ENCODE peak calls at places on chromosomes 4 and X, in eight cellular contexts. One of them, this sample, is unnamed.

GRCh38 chr4:144648042-144648441 is 2.1 kb downstream of the HHIP start:
- DNase-seq in HCT116: no peak
- DNase-seq in heart left ventricle: no peak
- DNase-seq in right lobe of liver: no peak
- DNase-seq in endothelial cell of umbilical vein: no peak
- DNase-seq in transverse colon: no peak
- DNase-seq in IMR-90: no peak
- DNase-seq in stomach: no peak
- DNase-seq in this sample: no peak

GRCh38 chr4:151302432-151302831 is 23.0 kb downstream of the SH3D19 start:
- DNase-seq in stomach: no peak
- DNase-seq in endothelial cell of umbilical vein: no peak
- DNase-seq in right lobe of liver: no peak
- DNase-seq in IMR-90: peak; percentile 38
- DNase-seq in HCT116: no peak
- DNase-seq in transverse colon: no peak
- DNase-seq in heart left ventricle: no peak
- DNase-seq in this sample: peak; percentile 48

GRCh38 chr4:119099227-119099910 is 36.3 kb upstream of the MYOZ2 start:
- DNase-seq in HCT116: no peak
- DNase-seq in stomach: no peak
- DNase-seq in IMR-90: peak; percentile 62
- DNase-seq in heart left ventricle: no peak
- DNase-seq in transverse colon: no peak
- DNase-seq in endothelial cell of umbilical vein: no peak
- DNase-seq in right lobe of liver: no peak
- DNase-seq in this sample: no peak

GRCh38 chrX:72479324-72480274 is 93.0 kb downstream of the HDAC8 start:
- DNase-seq in endothelial cell of umbilical vein: no peak
- DNase-seq in right lobe of liver: no peak
- DNase-seq in transverse colon: no peak
- DNase-seq in heart left ventricle: no peak
- DNase-seq in IMR-90: no peak
- DNase-seq in stomach: no peak
- DNase-seq in HCT116: no peak
- DNase-seq in this sample: no peak

GRCh38 chr4:145842224-145842887 is 96.3 kb downstream of the ZNF827 start:
- DNase-seq in endothelial cell of umbilical vein: peak; percentile 76
- DNase-seq in heart left ventricle: no peak
- DNase-seq in transverse colon: no peak
- DNase-seq in HCT116: no peak
- DNase-seq in right lobe of liver: no peak
- DNase-seq in IMR-90: no peak
- DNase-seq in stomach: no peak
- DNase-seq in this sample: no peak

GRCh38 chrX:81301877-81302276 is 100.0 kb downstream of the SH3BGRL start:
- DNase-seq in stomach: no peak
- DNase-seq in endothelial cell of umbilical vein: peak; percentile 30
- DNase-seq in heart left ventricle: no peak
- DNase-seq in transverse colon: no peak
- DNase-seq in IMR-90: peak; percentile 8
- DNase-seq in right lobe of liver: no peak
- DNase-seq in HCT116: no peak
- DNase-seq in this sample: no peak

GRCh38 chr4:8537041-8537461 is 43.1 kb upstream of the GPR78 start:
- DNase-seq in IMR-90: peak; percentile 90
- DNase-seq in HCT116: peak; percentile 58
- DNase-seq in heart left ventricle: no peak
- DNase-seq in endothelial cell of umbilical vein: peak; percentile 63
- DNase-seq in stomach: peak; percentile 80
- DNase-seq in transverse colon: peak; percentile 72
- DNase-seq in right lobe of liver: peak; percentile 67
- DNase-seq in this sample: peak; percentile 94

GRCh38 chrX:110665223-110665622 is 130.4 kb downstream of the CHRDL1 start:
- DNase-seq in stomach: no peak
- DNase-seq in heart left ventricle: no peak
- DNase-seq in endothelial cell of umbilical vein: no peak
- DNase-seq in transverse colon: no peak
- DNase-seq in HCT116: no peak
- DNase-seq in IMR-90: no peak
- DNase-seq in right lobe of liver: no peak
- DNase-seq in this sample: no peak

GRCh38 chrX:24553016-24553415 is 87.9 kb downstream of the PDK3 start:
- DNase-seq in stomach: no peak
- DNase-seq in heart left ventricle: no peak
- DNase-seq in IMR-90: no peak
- DNase-seq in HCT116: no peak
- DNase-seq in transverse colon: no peak
- DNase-seq in endothelial cell of umbilical vein: peak; percentile 9
- DNase-seq in right lobe of liver: no peak
- DNase-seq in this sample: no peak

GRCh38 chrX:49163555-49164419 is 1.2 kb downstream of the MAGIX start:
- DNase-seq in right lobe of liver: peak; percentile 93
- DNase-seq in heart left ventricle: peak; percentile 92
- DNase-seq in endothelial cell of umbilical vein: peak; percentile 80
- DNase-seq in HCT116: peak; percentile 63
- DNase-seq in stomach: peak; percentile 86
- DNase-seq in transverse colon: peak; percentile 88
- DNase-seq in IMR-90: peak; percentile 73
- DNase-seq in this sample: peak; percentile 89

GRCh38 chr4:1463927-1464540 is 57.8 kb upstream of the NKX1-1 start:
- DNase-seq in heart left ventricle: no peak
- DNase-seq in endothelial cell of umbilical vein: no peak
- DNase-seq in IMR-90: no peak
- DNase-seq in right lobe of liver: no peak
- DNase-seq in transverse colon: no peak
- DNase-seq in stomach: no peak
- DNase-seq in HCT116: no peak
- DNase-seq in this sample: no peak

GRCh38 chr4:108738307-108738706 is 24.5 kb downstream of the ETNPPL start:
- DNase-seq in stomach: no peak
- DNase-seq in HCT116: no peak
- DNase-seq in heart left ventricle: no peak
- DNase-seq in transverse colon: no peak
- DNase-seq in right lobe of liver: no peak
- DNase-seq in endothelial cell of umbilical vein: no peak
- DNase-seq in IMR-90: peak; percentile 11
- DNase-seq in this sample: no peak

GRCh38 chr4:186820371-186820990 is 96.8 kb upstream of the FAT1 start:
- DNase-seq in right lobe of liver: no peak
- DNase-seq in transverse colon: peak; percentile 68
- DNase-seq in stomach: no peak
- DNase-seq in IMR-90: peak; percentile 61
- DNase-seq in HCT116: peak; percentile 71
- DNase-seq in heart left ventricle: peak; percentile 71
- DNase-seq in endothelial cell of umbilical vein: peak; percentile 68
- DNase-seq in this sample: peak; percentile 58

GRCh38 chr4:151788021-151788420 is 27.2 kb upstream of the GATB start:
- DNase-seq in HCT116: no peak
- DNase-seq in right lobe of liver: no peak
- DNase-seq in transverse colon: no peak
- DNase-seq in IMR-90: no peak
- DNase-seq in heart left ventricle: no peak
- DNase-seq in endothelial cell of umbilical vein: no peak
- DNase-seq in stomach: no peak
- DNase-seq in this sample: no peak

GRCh38 chr4:148273501-148273986 is 168.7 kb downstream of the NR3C2 start:
- DNase-seq in right lobe of liver: peak; percentile 84
- DNase-seq in IMR-90: no peak
- DNase-seq in heart left ventricle: no peak
- DNase-seq in endothelial cell of umbilical vein: peak; percentile 43
- DNase-seq in transverse colon: no peak
- DNase-seq in HCT116: no peak
- DNase-seq in stomach: peak; percentile 57
- DNase-seq in this sample: peak; percentile 85

GRCh38 chr4:52750819-52751348 is 341 bp downstream of the ERVMER34-1 start:
- DNase-seq in right lobe of liver: peak; percentile 54
- DNase-seq in stomach: no peak
- DNase-seq in HCT116: peak; percentile 16
- DNase-seq in heart left ventricle: peak; percentile 67
- DNase-seq in IMR-90: no peak
- DNase-seq in transverse colon: peak; percentile 14
- DNase-seq in endothelial cell of umbilical vein: peak; percentile 4
- DNase-seq in this sample: no peak

GRCh38 chr4:76896731-76897521 is 1.0 kb downstream of the SOWAHB start:
- DNase-seq in right lobe of liver: peak; percentile 76
- DNase-seq in endothelial cell of umbilical vein: peak; percentile 35
- DNase-seq in transverse colon: peak; percentile 58
- DNase-seq in heart left ventricle: peak; percentile 63
- DNase-seq in HCT116: no peak
- DNase-seq in IMR-90: peak; percentile 18
- DNase-seq in stomach: peak; percentile 70
- DNase-seq in this sample: peak; percentile 27

DNA sequence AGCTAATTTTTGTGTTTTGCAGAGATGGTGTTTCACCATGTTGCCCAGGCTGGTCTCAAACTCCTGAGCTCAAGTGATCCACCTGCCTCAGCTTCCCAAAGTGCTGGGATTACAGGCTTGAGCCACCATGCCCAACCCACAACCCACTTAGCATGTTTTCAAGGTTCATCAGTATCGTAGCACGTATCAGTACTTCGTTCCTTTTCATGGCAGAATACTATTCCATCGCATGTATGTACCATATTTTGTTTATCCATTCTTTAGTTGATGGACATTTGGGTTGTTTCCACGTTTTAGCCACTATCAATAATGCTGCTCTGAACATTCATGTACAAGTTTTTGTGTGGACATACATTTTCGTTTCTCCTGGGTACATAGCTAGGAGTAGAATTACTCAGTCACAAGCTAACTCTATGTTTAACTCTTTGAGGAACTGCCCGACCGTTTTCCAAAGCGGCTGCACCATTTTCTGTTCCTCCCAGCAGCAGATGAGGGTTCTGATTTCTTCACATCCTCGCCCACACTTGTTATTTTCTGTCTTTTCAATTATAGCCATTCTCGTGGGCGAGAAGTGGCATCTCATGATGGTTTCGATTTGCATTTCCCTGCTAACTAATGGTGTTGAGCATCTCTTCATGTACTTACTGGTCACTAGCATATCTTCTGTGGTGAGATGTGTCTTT is 32.5 kb downstream of the MAN2B2 start:
- DNase-seq in stomach: no peak
- DNase-seq in transverse colon: no peak
- DNase-seq in IMR-90: no peak
- DNase-seq in heart left ventricle: no peak
- DNase-seq in endothelial cell of umbilical vein: no peak
- DNase-seq in HCT116: no peak
- DNase-seq in right lobe of liver: no peak
- DNase-seq in this sample: no peak
- H3K36me3 ChIP-seq in stomach: peaks cover 47% of the 10 kb centered on the region
- H3K36me3 ChIP-seq in transverse colon: peaks cover 26% of the 10 kb centered on the region
- H3K36me3 ChIP-seq in IMR-90: peaks cover 45% of the 10 kb centered on the region
- H3K36me3 ChIP-seq in heart left ventricle: peaks cover 37% of the 10 kb centered on the region
- H3K36me3 ChIP-seq in endothelial cell of umbilical vein: no peaks in the 10 kb centered on the region
- H3K36me3 ChIP-seq in HCT116: peaks cover 7% of the 10 kb centered on the region
- H3K36me3 ChIP-seq in right lobe of liver: peaks cover 22% of the 10 kb centered on the region
- H3K36me3 ChIP-seq in this sample: peaks cover 24% of the 10 kb centered on the region

DNA sequence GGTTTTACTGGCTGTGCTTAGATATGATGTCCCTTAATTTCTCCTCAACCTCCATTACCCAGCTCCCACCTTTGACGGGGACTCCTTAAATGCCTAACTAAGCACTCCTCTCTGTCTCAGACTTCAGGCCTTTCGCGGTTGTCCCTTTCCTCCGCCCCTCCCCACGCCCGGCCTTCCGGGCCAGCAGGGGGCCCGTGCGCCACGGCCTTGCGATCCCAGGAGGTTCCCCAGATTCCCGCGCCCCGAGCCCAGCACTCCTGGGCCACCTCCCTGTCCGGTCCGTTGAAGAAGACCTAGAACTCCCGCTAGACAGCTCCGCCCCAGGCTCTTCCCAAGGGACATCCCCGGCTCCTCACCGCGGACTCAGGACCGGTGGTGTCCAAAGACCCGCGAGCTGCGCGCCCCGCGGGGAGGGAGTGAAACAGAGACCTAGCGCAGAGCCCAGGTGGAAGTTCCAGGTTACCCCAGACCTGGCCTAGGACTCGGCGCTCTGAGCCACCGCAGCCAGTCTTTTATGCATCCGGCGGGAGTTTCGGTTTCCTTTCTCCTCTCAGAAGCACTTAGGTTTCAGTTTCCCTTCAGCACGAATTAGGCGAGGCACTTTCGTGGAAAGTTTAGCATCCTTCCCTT is at the start of gene DDX60:
- DNase-seq in right lobe of liver: peak; percentile 83
- DNase-seq in IMR-90: peak; percentile 73
- DNase-seq in stomach: peak; percentile 87
- DNase-seq in HCT116: peak; percentile 24
- DNase-seq in endothelial cell of umbilical vein: peak; percentile 75
- DNase-seq in heart left ventricle: peak; percentile 84
- DNase-seq in transverse colon: peak; percentile 88
- DNase-seq in this sample: peak; percentile 69
- TF ChIP-seq POLR2A in right lobe of liver: peak; percentile 59
- TF ChIP-seq POLR2A in IMR-90: peak; percentile 28
- TF ChIP-seq POLR2A in stomach: no peak
- TF ChIP-seq POLR2A in HCT116: peak; percentile 53
- TF ChIP-seq POLR2A in endothelial cell of umbilical vein: peak; percentile 26
- TF ChIP-seq POLR2A in heart left ventricle: peak; percentile 21
- TF ChIP-seq POLR2A in transverse colon: peak; percentile 82
- TF ChIP-seq POLR2A in this sample: peak; percentile 50

GRCh38 chr4:102606846-102607440 is 105.8 kb downstream of the NFKB1 start:
- DNase-seq in HCT116: no peak
- DNase-seq in endothelial cell of umbilical vein: no peak
- DNase-seq in heart left ventricle: no peak
- DNase-seq in right lobe of liver: no peak
- DNase-seq in IMR-90: no peak
- DNase-seq in transverse colon: no peak
- DNase-seq in stomach: peak; percentile 87
- DNase-seq in this sample: no peak

GRCh38 chr4:102606261-102606660 is 105.1 kb downstream of the NFKB1 start:
- DNase-seq in HCT116: no peak
- DNase-seq in right lobe of liver: no peak
- DNase-seq in heart left ventricle: no peak
- DNase-seq in transverse colon: no peak
- DNase-seq in stomach: no peak
- DNase-seq in IMR-90: no peak
- DNase-seq in endothelial cell of umbilical vein: no peak
- DNase-seq in this sample: no peak

GRCh38 chr4:102610007-102610406 is 108.8 kb downstream of the NFKB1 start:
- DNase-seq in IMR-90: peak; percentile 12
- DNase-seq in heart left ventricle: no peak
- DNase-seq in right lobe of liver: no peak
- DNase-seq in transverse colon: no peak
- DNase-seq in endothelial cell of umbilical vein: peak; percentile 18
- DNase-seq in HCT116: no peak
- DNase-seq in stomach: no peak
- DNase-seq in this sample: no peak

GRCh38 chr4:102610476-102610875 is 109.3 kb downstream of the NFKB1 start:
- DNase-seq in right lobe of liver: no peak
- DNase-seq in endothelial cell of umbilical vein: no peak
- DNase-seq in transverse colon: peak; percentile 27
- DNase-seq in stomach: no peak
- DNase-seq in HCT116: no peak
- DNase-seq in heart left ventricle: no peak
- DNase-seq in IMR-90: no peak
- DNase-seq in this sample: no peak

GRCh38 chr4:102608190-102608589 is 107.0 kb downstream of the NFKB1 start:
- DNase-seq in HCT116: no peak
- DNase-seq in IMR-90: peak; percentile 54
- DNase-seq in heart left ventricle: no peak
- DNase-seq in endothelial cell of umbilical vein: no peak
- DNase-seq in stomach: no peak
- DNase-seq in transverse colon: no peak
- DNase-seq in right lobe of liver: no peak
- DNase-seq in this sample: no peak
- H3K36me3 ChIP-seq in HCT116: peaks cover 14% of the 10 kb centered on the region
- H3K36me3 ChIP-seq in IMR-90: peaks cover 35% of the 10 kb centered on the region
- H3K36me3 ChIP-seq in heart left ventricle: peaks cover 99% of the 10 kb centered on the region
- H3K36me3 ChIP-seq in endothelial cell of umbilical vein: peaks cover 21% of the 10 kb centered on the region
- H3K36me3 ChIP-seq in stomach: peaks cover 48% of the 10 kb centered on the region
- H3K36me3 ChIP-seq in transverse colon: peaks cover 61% of the 10 kb centered on the region
- H3K36me3 ChIP-seq in right lobe of liver: peaks cover 80% of the 10 kb centered on the region
- H3K36me3 ChIP-seq in this sample: no peaks in the 10 kb centered on the region

GRCh38 chrX:153179131-153179530 is at the start of gene MAGEA1:
- DNase-seq in HCT116: no peak
- DNase-seq in transverse colon: no peak
- DNase-seq in endothelial cell of umbilical vein: no peak
- DNase-seq in right lobe of liver: no peak
- DNase-seq in heart left ventricle: no peak
- DNase-seq in IMR-90: no peak
- DNase-seq in stomach: no peak
- DNase-seq in this sample: no peak
- TF ChIP-seq POLR2A in HCT116: no peak
- TF ChIP-seq POLR2A in transverse colon: no peak
- TF ChIP-seq POLR2A in endothelial cell of umbilical vein: no peak
- TF ChIP-seq POLR2A in right lobe of liver: no peak
- TF ChIP-seq POLR2A in heart left ventricle: no peak
- TF ChIP-seq POLR2A in IMR-90: no peak
- TF ChIP-seq POLR2A in stomach: no peak
- TF ChIP-seq POLR2A in this sample: no peak

This sample was measured in adrenal gland.